ENCODE peak calls at places on chromosome 6, in eight cellular contexts. One of them, this sample, is unnamed.
A peak's percentile ranks its signal among the peaks of the same experiment; 100 is the strongest.

GRCh38 chr6:119110601-119111548 is 32.4 kb upstream of the FAM184A start:
- DNase-seq in small intestine: peak; percentile 66
- DNase-seq in HCT116: peak; percentile 44
- DNase-seq in keratinocyte: peak; percentile 7
- DNase-seq in mammary epithelial cell: peak; percentile 41
- DNase-seq in iPS DF 6.9: peak; percentile 37
- DNase-seq in AG10803: peak; percentile 52
- DNase-seq in cardiac fibroblast: peak; percentile 74
- DNase-seq in this sample: no peak

GRCh38 chr6:81996414-81996813 is 243.9 kb upstream of the TENT5A start:
- DNase-seq in small intestine: no peak
- DNase-seq in HCT116: no peak
- DNase-seq in keratinocyte: no peak
- DNase-seq in mammary epithelial cell: peak; percentile 79
- DNase-seq in iPS DF 6.9: no peak
- DNase-seq in AG10803: peak; percentile 87
- DNase-seq in cardiac fibroblast: peak; percentile 61
- DNase-seq in this sample: no peak

GRCh38 chr6:38034269-38034914 is 214.9 kb downstream of the ZFAND3 start:
- DNase-seq in small intestine: peak; percentile 29
- DNase-seq in HCT116: peak; percentile 23
- DNase-seq in keratinocyte: peak; percentile 11
- DNase-seq in mammary epithelial cell: no peak
- DNase-seq in iPS DF 6.9: no peak
- DNase-seq in AG10803: peak; percentile 68
- DNase-seq in cardiac fibroblast: peak; percentile 76
- DNase-seq in this sample: no peak

GRCh38 chr6:82145926-82146452 is 101.6 kb downstream of the IBTK start:
- DNase-seq in small intestine: no peak
- DNase-seq in HCT116: no peak
- DNase-seq in keratinocyte: no peak
- DNase-seq in mammary epithelial cell: no peak
- DNase-seq in iPS DF 6.9: no peak
- DNase-seq in AG10803: peak; percentile 19
- DNase-seq in cardiac fibroblast: no peak
- DNase-seq in this sample: no peak

GRCh38 chr6:138682722-138683521 is 90.6 kb upstream of the CCDC28A start:
- DNase-seq in small intestine: no peak
- DNase-seq in HCT116: no peak
- DNase-seq in keratinocyte: peak; percentile 71
- DNase-seq in mammary epithelial cell: peak; percentile 88
- DNase-seq in iPS DF 6.9: no peak
- DNase-seq in AG10803: peak; percentile 31
- DNase-seq in cardiac fibroblast: peak; percentile 51
- DNase-seq in this sample: peak; percentile 42

GRCh38 chr6:160030103-160030502 is 61.2 kb downstream of the IGF2R start:
- DNase-seq in small intestine: peak; percentile 42
- DNase-seq in HCT116: no peak
- DNase-seq in keratinocyte: no peak
- DNase-seq in mammary epithelial cell: peak; percentile 69
- DNase-seq in iPS DF 6.9: no peak
- DNase-seq in AG10803: peak; percentile 96
- DNase-seq in cardiac fibroblast: peak; percentile 95
- DNase-seq in this sample: peak; percentile 92

GRCh38 chr6:108165714-108166663 is at the start of gene NR2E1:
- DNase-seq in small intestine: no peak
- DNase-seq in HCT116: no peak
- DNase-seq in keratinocyte: no peak
- DNase-seq in mammary epithelial cell: peak; percentile 25
- DNase-seq in iPS DF 6.9: no peak
- DNase-seq in AG10803: no peak
- DNase-seq in cardiac fibroblast: no peak
- DNase-seq in this sample: no peak

GRCh38 chr6:83615025-83615999 is 93.6 kb downstream of the SNAP91 start:
- DNase-seq in small intestine: peak; percentile 15
- DNase-seq in HCT116: peak; percentile 47
- DNase-seq in keratinocyte: no peak
- DNase-seq in mammary epithelial cell: peak; percentile 12
- DNase-seq in iPS DF 6.9: no peak
- DNase-seq in AG10803: peak; percentile 45
- DNase-seq in cardiac fibroblast: peak; percentile 59
- DNase-seq in this sample: peak; percentile 1

GRCh38 chr6:108699290-108700041 is 138.7 kb downstream of the FOXO3 start:
- DNase-seq in small intestine: no peak
- DNase-seq in HCT116: no peak
- DNase-seq in keratinocyte: no peak
- DNase-seq in mammary epithelial cell: no peak
- DNase-seq in iPS DF 6.9: no peak
- DNase-seq in AG10803: no peak
- DNase-seq in cardiac fibroblast: peak; percentile 70
- DNase-seq in this sample: no peak

GRCh38 chr6:56959094-56959493 is 4.2 kb downstream of the BEND6 start:
- DNase-seq in small intestine: no peak
- DNase-seq in HCT116: no peak
- DNase-seq in keratinocyte: no peak
- DNase-seq in mammary epithelial cell: no peak
- DNase-seq in iPS DF 6.9: no peak
- DNase-seq in AG10803: no peak
- DNase-seq in cardiac fibroblast: no peak
- DNase-seq in this sample: no peak

GRCh38 chr6:39301606-39302005 is 12.6 kb downstream of the KCNK17 start:
- DNase-seq in small intestine: no peak
- DNase-seq in HCT116: peak; percentile 41
- DNase-seq in keratinocyte: no peak
- DNase-seq in mammary epithelial cell: no peak
- DNase-seq in iPS DF 6.9: peak; percentile 70
- DNase-seq in AG10803: no peak
- DNase-seq in cardiac fibroblast: peak; percentile 7
- DNase-seq in this sample: no peak

GRCh38 chr6:11604836-11605506 is 67.4 kb downstream of the TMEM170B start:
- DNase-seq in small intestine: no peak
- DNase-seq in HCT116: no peak
- DNase-seq in keratinocyte: no peak
- DNase-seq in mammary epithelial cell: no peak
- DNase-seq in iPS DF 6.9: no peak
- DNase-seq in AG10803: no peak
- DNase-seq in cardiac fibroblast: no peak
- DNase-seq in this sample: no peak

GRCh38 chr6:105882833-105883232 is 203.3 kb upstream of the PRDM1 start:
- DNase-seq in small intestine: no peak
- DNase-seq in HCT116: no peak
- DNase-seq in keratinocyte: no peak
- DNase-seq in mammary epithelial cell: no peak
- DNase-seq in iPS DF 6.9: no peak
- DNase-seq in AG10803: peak; percentile 33
- DNase-seq in cardiac fibroblast: no peak
- DNase-seq in this sample: no peak

GRCh38 chr6:158284340-158285210 is 27.7 kb upstream of the TULP4 start:
- DNase-seq in small intestine: no peak
- DNase-seq in HCT116: no peak
- DNase-seq in keratinocyte: no peak
- DNase-seq in mammary epithelial cell: peak; percentile 9
- DNase-seq in iPS DF 6.9: no peak
- DNase-seq in AG10803: peak; percentile 78
- DNase-seq in cardiac fibroblast: peak; percentile 85
- DNase-seq in this sample: peak; percentile 44

DNA sequence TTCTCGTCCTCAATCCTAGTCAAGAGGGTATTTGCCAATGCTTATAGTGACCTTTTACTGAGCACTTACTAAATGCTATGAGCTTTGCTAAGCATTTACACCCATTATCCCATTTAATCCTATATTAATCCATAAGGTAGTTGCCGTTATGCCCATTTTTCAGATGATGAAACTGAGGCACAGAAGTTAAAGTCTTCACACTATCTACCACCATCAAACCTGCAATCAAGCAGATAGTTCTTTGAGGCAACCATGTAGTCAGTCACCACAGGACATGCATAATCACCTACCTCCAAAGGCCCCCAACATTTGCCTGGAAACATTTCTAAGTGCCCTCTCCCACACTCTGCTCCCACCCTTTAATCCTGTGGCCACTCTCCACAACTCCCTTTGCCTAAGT is 149.6 kb downstream of the LY86 start:
- DNase-seq in small intestine: no peak
- DNase-seq in HCT116: no peak
- DNase-seq in keratinocyte: no peak
- DNase-seq in mammary epithelial cell: no peak
- DNase-seq in iPS DF 6.9: no peak
- DNase-seq in AG10803: no peak
- DNase-seq in cardiac fibroblast: no peak
- DNase-seq in this sample: no peak
- H3K4me3 ChIP-seq in small intestine: no peak overlapping the region
- H3K4me3 ChIP-seq in HCT116: no peak overlapping the region
- H3K4me3 ChIP-seq in keratinocyte: no peak overlapping the region
- H3K4me3 ChIP-seq in mammary epithelial cell: no peak overlapping the region
- H3K4me3 ChIP-seq in iPS DF 6.9: no peak overlapping the region
- H3K4me3 ChIP-seq in AG10803: no peak overlapping the region
- H3K4me3 ChIP-seq in cardiac fibroblast: no peak overlapping the region
- H3K4me3 ChIP-seq in this sample: no peak overlapping the region

GRCh38 chr6:116035616-116036015 is 25.1 kb downstream of the FRK start:
- DNase-seq in small intestine: no peak
- DNase-seq in HCT116: no peak
- DNase-seq in keratinocyte: no peak
- DNase-seq in mammary epithelial cell: no peak
- DNase-seq in iPS DF 6.9: no peak
- DNase-seq in AG10803: no peak
- DNase-seq in cardiac fibroblast: no peak
- DNase-seq in this sample: no peak

GRCh38 chr6:116036885-116037284 is 23.8 kb downstream of the FRK start:
- DNase-seq in small intestine: no peak
- DNase-seq in HCT116: no peak
- DNase-seq in keratinocyte: no peak
- DNase-seq in mammary epithelial cell: no peak
- DNase-seq in iPS DF 6.9: no peak
- DNase-seq in AG10803: no peak
- DNase-seq in cardiac fibroblast: no peak
- DNase-seq in this sample: no peak

GRCh38 chr6:116036075-116036773 is 24.5 kb downstream of the FRK start:
- DNase-seq in small intestine: no peak
- DNase-seq in HCT116: no peak
- DNase-seq in keratinocyte: no peak
- DNase-seq in mammary epithelial cell: no peak
- DNase-seq in iPS DF 6.9: no peak
- DNase-seq in AG10803: no peak
- DNase-seq in cardiac fibroblast: no peak
- DNase-seq in this sample: no peak

GRCh38 chr6:116041934-116042333 is 18.8 kb downstream of the FRK start:
- DNase-seq in small intestine: no peak
- DNase-seq in HCT116: no peak
- DNase-seq in keratinocyte: no peak
- DNase-seq in mammary epithelial cell: no peak
- DNase-seq in iPS DF 6.9: no peak
- DNase-seq in AG10803: no peak
- DNase-seq in cardiac fibroblast: no peak
- DNase-seq in this sample: no peak

GRCh38 chr6:116040980-116041379 is 19.7 kb downstream of the FRK start:
- DNase-seq in small intestine: peak; percentile 50
- DNase-seq in HCT116: no peak
- DNase-seq in keratinocyte: no peak
- DNase-seq in mammary epithelial cell: no peak
- DNase-seq in iPS DF 6.9: no peak
- DNase-seq in AG10803: no peak
- DNase-seq in cardiac fibroblast: no peak
- DNase-seq in this sample: no peak
- H3K4me3 ChIP-seq in small intestine: no peak overlapping the region
- H3K4me3 ChIP-seq in HCT116: no peak overlapping the region
- H3K4me3 ChIP-seq in keratinocyte: no peak overlapping the region
- H3K4me3 ChIP-seq in mammary epithelial cell: no peak overlapping the region
- H3K4me3 ChIP-seq in iPS DF 6.9: no peak overlapping the region
- H3K4me3 ChIP-seq in AG10803: no peak overlapping the region
- H3K4me3 ChIP-seq in cardiac fibroblast: no peak overlapping the region
- H3K4me3 ChIP-seq in this sample: no peak overlapping the region

GRCh38 chr6:15107644-15108382 is 138.1 kb upstream of the JARID2 start:
- DNase-seq in small intestine: no peak
- DNase-seq in HCT116: no peak
- DNase-seq in keratinocyte: no peak
- DNase-seq in mammary epithelial cell: no peak
- DNase-seq in iPS DF 6.9: no peak
- DNase-seq in AG10803: no peak
- DNase-seq in cardiac fibroblast: no peak
- DNase-seq in this sample: no peak

GRCh38 chr6:15109338-15110090 is 136.4 kb upstream of the JARID2 start:
- DNase-seq in small intestine: no peak
- DNase-seq in HCT116: no peak
- DNase-seq in keratinocyte: no peak
- DNase-seq in mammary epithelial cell: no peak
- DNase-seq in iPS DF 6.9: no peak
- DNase-seq in AG10803: no peak
- DNase-seq in cardiac fibroblast: peak; percentile 11
- DNase-seq in this sample: no peak

GRCh38 chr6:15113587-15113986 is 132.3 kb upstream of the JARID2 start:
- DNase-seq in small intestine: no peak
- DNase-seq in HCT116: no peak
- DNase-seq in keratinocyte: no peak
- DNase-seq in mammary epithelial cell: no peak
- DNase-seq in iPS DF 6.9: no peak
- DNase-seq in AG10803: no peak
- DNase-seq in cardiac fibroblast: no peak
- DNase-seq in this sample: no peak

GRCh38 chr6:15108383-15108715 is 137.5 kb upstream of the JARID2 start:
- DNase-seq in small intestine: no peak
- DNase-seq in HCT116: no peak
- DNase-seq in keratinocyte: no peak
- DNase-seq in mammary epithelial cell: no peak
- DNase-seq in iPS DF 6.9: no peak
- DNase-seq in AG10803: no peak
- DNase-seq in cardiac fibroblast: no peak
- DNase-seq in this sample: no peak

DNA sequence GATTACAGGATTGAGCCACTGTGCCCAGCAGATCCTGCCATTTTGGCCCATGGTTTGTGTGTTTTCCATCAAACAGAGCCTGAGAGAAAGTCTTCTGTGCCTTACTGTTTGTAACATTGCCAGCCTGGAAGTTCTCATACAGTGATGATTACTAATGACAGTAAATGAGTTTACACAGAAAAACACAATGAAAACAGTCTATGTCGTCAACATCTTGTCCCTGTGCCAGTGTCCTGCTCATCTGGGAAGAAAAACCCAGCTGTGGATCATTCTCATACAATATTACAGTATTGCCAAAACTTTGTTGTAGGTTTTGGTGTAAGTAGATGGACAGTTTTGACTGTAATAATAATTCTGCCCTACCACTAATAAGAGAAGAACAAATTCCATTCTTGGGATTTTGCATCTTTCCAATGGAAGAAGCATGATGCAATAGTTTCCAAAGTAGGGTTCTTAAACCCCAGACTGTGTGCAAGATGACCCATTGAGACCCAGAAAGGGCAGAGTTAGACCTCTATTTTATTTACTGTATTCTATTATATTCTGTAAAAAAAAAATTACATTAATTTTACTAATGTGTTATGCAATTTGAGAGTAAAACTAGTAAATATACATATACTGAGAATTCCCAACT is 135.0 kb upstream of the JARID2 start:
- DNase-seq in small intestine: no peak
- DNase-seq in HCT116: no peak
- DNase-seq in keratinocyte: no peak
- DNase-seq in mammary epithelial cell: no peak
- DNase-seq in iPS DF 6.9: no peak
- DNase-seq in AG10803: no peak
- DNase-seq in cardiac fibroblast: peak; percentile 6
- DNase-seq in this sample: no peak
- H3K4me3 ChIP-seq in small intestine: no peak overlapping the region
- H3K4me3 ChIP-seq in HCT116: no peak overlapping the region
- H3K4me3 ChIP-seq in keratinocyte: no peak overlapping the region
- H3K4me3 ChIP-seq in mammary epithelial cell: no peak overlapping the region
- H3K4me3 ChIP-seq in iPS DF 6.9: no peak overlapping the region
- H3K4me3 ChIP-seq in AG10803: no peak overlapping the region
- H3K4me3 ChIP-seq in cardiac fibroblast: no peak overlapping the region
- H3K4me3 ChIP-seq in this sample: no peak overlapping the region

GRCh38 chr6:15017251-15017650 is 228.6 kb upstream of the JARID2 start:
- DNase-seq in small intestine: no peak
- DNase-seq in HCT116: no peak
- DNase-seq in keratinocyte: no peak
- DNase-seq in mammary epithelial cell: no peak
- DNase-seq in iPS DF 6.9: peak; percentile 47
- DNase-seq in AG10803: no peak
- DNase-seq in cardiac fibroblast: no peak
- DNase-seq in this sample: no peak
- H3K4me3 ChIP-seq in small intestine: no peak overlapping the region
- H3K4me3 ChIP-seq in HCT116: no peak overlapping the region
- H3K4me3 ChIP-seq in keratinocyte: no peak overlapping the region
- H3K4me3 ChIP-seq in mammary epithelial cell: no peak overlapping the region
- H3K4me3 ChIP-seq in iPS DF 6.9: no peak overlapping the region
- H3K4me3 ChIP-seq in AG10803: no peak overlapping the region
- H3K4me3 ChIP-seq in cardiac fibroblast: no peak overlapping the region
- H3K4me3 ChIP-seq in this sample: no peak overlapping the region